ENCODE peak calls at places on chromosomes 5 and 9, in six cellular contexts. One of them, this sample, is unnamed.
A peak's percentile ranks its signal among the peaks of the same experiment; 100 is the strongest.

GRCh38 chr5:173055722-173055982 is 500 bp upstream of the CREBRF start:
- DNase-seq in Peyer's patch: no peak
- DNase-seq in GM12865: no peak
- DNase-seq in astrocyte of the spinal cord: no peak
- DNase-seq in stomach: no peak
- DNase-seq in left lung: no peak
- DNase-seq in this sample: no peak

GRCh38 chr9:116700882-116701836 is 14.1 kb downstream of the TRIM32 start:
- DNase-seq in Peyer's patch: no peak
- DNase-seq in GM12865: peak; percentile 12
- DNase-seq in astrocyte of the spinal cord: no peak
- DNase-seq in stomach: no peak
- DNase-seq in left lung: no peak
- DNase-seq in this sample: no peak

GRCh38 chr5:176682016-176682531 is 34.8 kb downstream of the TSPAN17 start:
- DNase-seq in Peyer's patch: no peak
- DNase-seq in GM12865: no peak
- DNase-seq in astrocyte of the spinal cord: no peak
- DNase-seq in stomach: no peak
- DNase-seq in left lung: no peak
- DNase-seq in this sample: no peak

GRCh38 chr9:34179528-34180138 is 790 bp downstream of the UBAP1 start:
- DNase-seq in Peyer's patch: no peak
- DNase-seq in GM12865: peak; percentile 9
- DNase-seq in astrocyte of the spinal cord: peak; percentile 42
- DNase-seq in stomach: peak; percentile 43
- DNase-seq in left lung: no peak
- DNase-seq in this sample: no peak

GRCh38 chr9:101711330-101711941 is 27.0 kb downstream of the GRIN3A start:
- DNase-seq in Peyer's patch: no peak
- DNase-seq in GM12865: peak; percentile 44
- DNase-seq in astrocyte of the spinal cord: no peak
- DNase-seq in stomach: no peak
- DNase-seq in left lung: no peak
- DNase-seq in this sample: no peak

GRCh38 chr9:87084407-87084806 is 137.1 kb upstream of the GAS1 start:
- DNase-seq in Peyer's patch: no peak
- DNase-seq in GM12865: no peak
- DNase-seq in astrocyte of the spinal cord: no peak
- DNase-seq in stomach: no peak
- DNase-seq in left lung: peak; percentile 61
- DNase-seq in this sample: no peak

GRCh38 chr5:75601567-75601966 is 9.7 kb upstream of the ANKDD1B start:
- DNase-seq in Peyer's patch: no peak
- DNase-seq in GM12865: no peak
- DNase-seq in astrocyte of the spinal cord: no peak
- DNase-seq in stomach: no peak
- DNase-seq in left lung: no peak
- DNase-seq in this sample: no peak

GRCh38 chr5:82560546-82560945 is 282.4 kb upstream of the RPS23 start:
- DNase-seq in Peyer's patch: no peak
- DNase-seq in GM12865: no peak
- DNase-seq in astrocyte of the spinal cord: no peak
- DNase-seq in stomach: no peak
- DNase-seq in left lung: no peak
- DNase-seq in this sample: no peak

GRCh38 chr5:38265546-38266179 is 7.3 kb downstream of the EGFLAM start:
- DNase-seq in Peyer's patch: no peak
- DNase-seq in GM12865: peak; percentile 58
- DNase-seq in astrocyte of the spinal cord: peak; percentile 53
- DNase-seq in stomach: peak; percentile 61
- DNase-seq in left lung: no peak
- DNase-seq in this sample: peak; percentile 5

GRCh38 chr5:170629566-170630175 is 125.9 kb downstream of the KCNIP1 start:
- DNase-seq in Peyer's patch: no peak
- DNase-seq in GM12865: no peak
- DNase-seq in astrocyte of the spinal cord: no peak
- DNase-seq in stomach: no peak
- DNase-seq in left lung: no peak
- DNase-seq in this sample: no peak

GRCh38 chr9:86700601-86701000 is 246.7 kb downstream of the GAS1 start:
- DNase-seq in Peyer's patch: no peak
- DNase-seq in GM12865: no peak
- DNase-seq in astrocyte of the spinal cord: peak; percentile 68
- DNase-seq in stomach: peak; percentile 28
- DNase-seq in left lung: no peak
- DNase-seq in this sample: no peak

GRCh38 chr5:34507948-34508347 is 148.2 kb upstream of the RAI14 start:
- DNase-seq in Peyer's patch: no peak
- DNase-seq in GM12865: no peak
- DNase-seq in astrocyte of the spinal cord: no peak
- DNase-seq in stomach: no peak
- DNase-seq in left lung: no peak
- DNase-seq in this sample: no peak

GRCh38 chr5:173354645-173355044 is 26.4 kb upstream of the STC2 start:
- DNase-seq in Peyer's patch: no peak
- DNase-seq in GM12865: no peak
- DNase-seq in astrocyte of the spinal cord: no peak
- DNase-seq in stomach: no peak
- DNase-seq in left lung: no peak
- DNase-seq in this sample: no peak

GRCh38 chr5:83151821-83152220 is 74.5 kb downstream of the XRCC4 start:
- DNase-seq in Peyer's patch: no peak
- DNase-seq in GM12865: no peak
- DNase-seq in astrocyte of the spinal cord: no peak
- DNase-seq in stomach: no peak
- DNase-seq in left lung: no peak
- DNase-seq in this sample: no peak

GRCh38 chr5:138339464-138339863 is 1.4 kb downstream of the FAM53C start:
- DNase-seq in Peyer's patch: no peak
- DNase-seq in GM12865: no peak
- DNase-seq in astrocyte of the spinal cord: no peak
- DNase-seq in stomach: no peak
- DNase-seq in left lung: no peak
- DNase-seq in this sample: no peak

GRCh38 chr5:138339086-138339456 is 1.0 kb downstream of the FAM53C start:
- DNase-seq in Peyer's patch: no peak
- DNase-seq in GM12865: no peak
- DNase-seq in astrocyte of the spinal cord: peak; percentile 12
- DNase-seq in stomach: peak; percentile 35
- DNase-seq in left lung: no peak
- DNase-seq in this sample: no peak

GRCh38 chr5:138336952-138337684 is 948 bp upstream of the FAM53C start:
- DNase-seq in Peyer's patch: peak; percentile 74
- DNase-seq in GM12865: no peak
- DNase-seq in astrocyte of the spinal cord: no peak
- DNase-seq in stomach: peak; percentile 80
- DNase-seq in left lung: peak; percentile 80
- DNase-seq in this sample: no peak

GRCh38 chr5:138338411-138339085 is 482 bp downstream of the FAM53C start:
- DNase-seq in Peyer's patch: no peak
- DNase-seq in GM12865: no peak
- DNase-seq in astrocyte of the spinal cord: no peak
- DNase-seq in stomach: no peak
- DNase-seq in left lung: no peak
- DNase-seq in this sample: no peak

DNA sequence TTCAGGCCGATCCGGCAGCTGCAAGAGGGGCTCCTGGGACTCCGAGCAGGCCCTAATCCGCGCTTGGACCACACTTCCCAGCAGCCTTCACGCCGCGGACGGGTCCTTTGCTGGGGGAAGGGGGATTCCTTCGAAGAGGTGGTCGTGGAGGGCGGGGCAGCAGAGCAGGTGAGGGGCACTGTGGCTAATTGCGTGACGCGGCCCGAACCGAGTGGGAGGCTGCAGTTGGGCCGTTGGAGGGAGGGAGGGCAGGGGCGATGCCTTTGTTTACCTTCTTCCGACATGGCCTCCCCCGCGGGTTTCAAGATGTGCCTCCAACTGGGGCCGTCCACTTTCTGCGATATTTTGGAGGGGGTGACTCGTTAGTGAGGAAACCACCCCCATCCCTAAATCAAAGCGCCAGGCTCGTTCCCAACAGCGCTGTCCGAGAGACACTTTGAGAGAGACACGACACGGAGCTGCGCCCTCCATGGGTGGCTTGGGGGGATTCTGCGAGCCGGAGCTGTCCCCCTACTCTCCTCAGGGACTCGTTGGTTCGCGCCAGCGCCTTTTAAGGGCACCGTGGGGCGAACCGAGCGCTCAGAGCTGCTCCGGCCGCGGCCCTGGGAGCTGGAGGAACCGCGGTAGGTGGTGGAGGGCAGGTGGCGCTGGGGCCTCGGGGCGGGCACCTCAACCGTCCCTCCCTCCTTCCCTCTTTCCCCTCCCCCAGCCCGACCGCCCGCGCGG is at the start of gene FAM53C:
- DNase-seq in Peyer's patch: peak; percentile 91
- DNase-seq in GM12865: peak; percentile 97
- DNase-seq in astrocyte of the spinal cord: peak; percentile 95
- DNase-seq in stomach: peak; percentile 95
- DNase-seq in left lung: peak; percentile 98
- DNase-seq in this sample: peak; percentile 93
- H3K4me3 ChIP-seq in Peyer's patch: peak within 1 kb of the TSS; percentile 85
- H3K4me3 ChIP-seq in GM12865: peak within 1 kb of the TSS; percentile 90
- H3K4me3 ChIP-seq in astrocyte of the spinal cord: peak within 1 kb of the TSS; percentile 68
- H3K4me3 ChIP-seq in stomach: peak within 1 kb of the TSS; percentile 94
- H3K4me3 ChIP-seq in left lung: peak within 1 kb of the TSS; percentile 79
- H3K4me3 ChIP-seq in this sample: peak within 1 kb of the TSS; percentile 74

GRCh38 chr5:101364469-101364868 is 461.4 kb upstream of the ST8SIA4 start:
- DNase-seq in Peyer's patch: no peak
- DNase-seq in GM12865: no peak
- DNase-seq in astrocyte of the spinal cord: no peak
- DNase-seq in stomach: no peak
- DNase-seq in left lung: no peak
- DNase-seq in this sample: no peak

DNA sequence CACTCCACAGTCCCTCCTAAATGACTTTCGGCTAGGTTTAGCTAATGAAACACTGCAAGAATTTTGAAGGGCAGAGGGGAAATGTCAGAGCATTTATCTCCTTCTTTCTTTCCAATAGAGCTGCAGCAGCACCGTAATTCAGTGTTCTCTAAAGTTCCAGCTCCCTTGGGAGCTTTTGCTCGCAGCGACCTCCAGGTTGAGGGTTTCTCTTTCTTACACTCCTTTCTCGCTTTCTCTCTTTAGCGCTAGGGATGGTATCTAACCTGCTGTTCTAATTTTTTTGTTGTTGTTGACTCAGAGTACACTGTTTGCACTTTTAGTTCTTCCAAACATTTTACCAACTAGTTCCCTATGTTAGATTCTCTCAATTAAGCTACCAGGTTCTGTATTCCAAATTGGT is 467.2 kb upstream of the ST8SIA4 start:
- DNase-seq in Peyer's patch: no peak
- DNase-seq in GM12865: no peak
- DNase-seq in astrocyte of the spinal cord: peak; percentile 4
- DNase-seq in stomach: no peak
- DNase-seq in left lung: no peak
- DNase-seq in this sample: no peak
- H3K4me3 ChIP-seq in Peyer's patch: no peak overlapping the region
- H3K4me3 ChIP-seq in GM12865: no peak overlapping the region
- H3K4me3 ChIP-seq in astrocyte of the spinal cord: no peak overlapping the region
- H3K4me3 ChIP-seq in stomach: no peak overlapping the region
- H3K4me3 ChIP-seq in left lung: no peak overlapping the region
- H3K4me3 ChIP-seq in this sample: no peak overlapping the region

DNA sequence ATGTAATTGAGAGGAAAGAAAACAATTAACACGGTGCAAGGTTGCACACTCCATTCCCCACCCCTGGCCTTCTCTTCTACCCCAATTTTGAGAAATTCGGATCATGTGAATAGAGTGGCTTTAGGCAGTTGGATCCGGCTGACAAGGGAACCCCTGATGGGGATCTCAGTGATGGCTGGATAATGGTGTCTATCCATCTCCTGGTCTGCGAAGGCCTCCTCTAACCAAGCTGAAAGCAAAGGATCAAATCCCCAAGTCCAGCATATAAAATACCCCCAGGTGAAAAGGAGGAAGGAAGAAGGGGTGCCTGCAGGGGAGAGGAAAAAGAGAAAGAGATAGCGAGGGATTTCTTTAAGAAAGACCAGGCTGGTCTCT is 16.0 kb downstream of the NR2F1 start:
- DNase-seq in Peyer's patch: no peak
- DNase-seq in GM12865: no peak
- DNase-seq in astrocyte of the spinal cord: no peak
- DNase-seq in stomach: no peak
- DNase-seq in left lung: no peak
- DNase-seq in this sample: no peak
- H3K4me3 ChIP-seq in Peyer's patch: no peak overlapping the region
- H3K4me3 ChIP-seq in GM12865: no peak overlapping the region
- H3K4me3 ChIP-seq in astrocyte of the spinal cord: peak overlapping the region; percentile 24
- H3K4me3 ChIP-seq in stomach: no peak overlapping the region
- H3K4me3 ChIP-seq in left lung: no peak overlapping the region
- H3K4me3 ChIP-seq in this sample: no peak overlapping the region

DNA sequence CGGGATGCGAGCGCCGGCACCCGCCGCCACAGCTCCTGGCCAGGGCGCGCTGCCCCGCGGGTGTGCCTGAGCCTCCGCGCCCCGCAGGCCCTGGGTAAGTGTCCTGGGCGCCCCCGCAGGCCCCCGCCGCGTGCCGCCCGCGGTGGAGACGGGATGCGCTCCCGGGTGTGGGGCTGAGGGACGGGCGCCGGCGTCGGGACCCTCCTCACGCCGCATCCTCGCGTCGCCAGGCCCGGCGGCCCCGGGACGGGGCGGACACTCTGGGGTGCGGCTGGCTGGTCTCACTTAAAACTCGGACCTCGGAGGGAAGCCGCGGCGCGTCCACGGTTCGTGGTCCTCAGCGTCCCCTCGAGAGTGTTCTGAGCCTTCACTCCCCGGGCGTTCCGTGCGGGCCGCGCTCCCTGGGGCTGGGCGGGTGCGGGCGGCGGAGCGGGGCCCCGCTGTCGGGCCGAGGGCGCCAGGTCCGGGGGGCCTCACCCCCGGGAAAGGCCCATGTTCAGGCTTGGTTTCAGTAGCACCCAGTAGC is 275 bp downstream of the AHRR start:
- DNase-seq in Peyer's patch: no peak
- DNase-seq in GM12865: peak; percentile 20
- DNase-seq in astrocyte of the spinal cord: no peak
- DNase-seq in stomach: no peak
- DNase-seq in left lung: peak; percentile 79
- DNase-seq in this sample: no peak
- H3K4me3 ChIP-seq in Peyer's patch: peak overlapping the region; percentile 34
- H3K4me3 ChIP-seq in GM12865: peak overlapping the region; percentile 57
- H3K4me3 ChIP-seq in astrocyte of the spinal cord: peak overlapping the region; percentile 49
- H3K4me3 ChIP-seq in stomach: peak overlapping the region; percentile 56
- H3K4me3 ChIP-seq in left lung: peak overlapping the region; percentile 56
- H3K4me3 ChIP-seq in this sample: no peak overlapping the region